ENCODE peak calls at places on chromosomes 3 and 15, in five cellular contexts. E, L, B, K and G are unnamed samples.

GRCh38 chr15:47374222-47374621 is 343.1 kb upstream of the SEMA6D start:
- DNase-seq in E (no peak), L (no peak), B (peak), K (peak), G (no peak)

GRCh38 chr3:157023211-157023610 is 136.7 kb downstream of the CCNL1 start:
- DNase-seq in E (no peak), L (no peak), B (no peak), K (no peak), G (no peak)

GRCh38 chr3:120153294-120153693 is 59.0 kb upstream of the GSK3B start:
- DNase-seq in E (no peak), L (no peak), B (peak), K (peak), G (no peak)

GRCh38 chr15:70268698-70269251 is 171.1 kb upstream of the TLE3 start:
- DNase-seq in E (no peak), L (no peak), B (peak), K (no peak), G (no peak)

GRCh38 chr15:29070471-29071192 is 184.9 kb downstream of the APBA2 start:
- DNase-seq in E (no peak), L (no peak), B (no peak), K (no peak), G (no peak)

GRCh38 chr3:31011383-31011782 is 116.9 kb upstream of the GADL1 start:
- DNase-seq in E (no peak), L (no peak), B (no peak), K (no peak), G (no peak)

GRCh38 chr15:48865387-48866079 is 12.4 kb upstream of the EID1 start:
- DNase-seq in E (no peak), L (no peak), B (peak), K (peak), G (peak)

GRCh38 chr3:141853146-141853690 is 23.2 kb upstream of the ATP1B3 start:
- DNase-seq in E (no peak), L (no peak), B (no peak), K (no peak), G (no peak)

GRCh38 chr3:53602866-53603265 is 108.5 kb downstream of the CACNA1D start:
- DNase-seq in E (no peak), L (no peak), B (no peak), K (no peak), G (no peak)

GRCh38 chr3:178802259-178802658 is 266.0 kb downstream of the KCNMB2 start:
- DNase-seq in E (no peak), L (no peak), B (no peak), K (no peak), G (no peak)